ENCODE peak calls at places on chromosome 16, in four cellular contexts. M is ovary, Z is sigmoid colon, S is colonic mucosa. U is an unnamed sample.

GRCh38 chr16:55010492-55011260 is 80.0 kb downstream of the IRX5 start:
- DNase-seq in M (no peak), S (no peak), Z (no peak), U (no peak)

GRCh38 chr16:67394271-67395104 is 1.2 kb upstream of the TPPP3 start:
- DNase-seq in S (no peak), Z (peak), M (peak), U (peak)

GRCh38 chr16:79971237-79971572 is 370.7 kb upstream of the MAF start:
- DNase-seq in Z (no peak), S (no peak), M (no peak), U (no peak)

GRCh38 chr16:55912022-55912421 is 36.8 kb upstream of the CES5A start:
- DNase-seq in M (no peak), S (no peak), Z (no peak), U (peak)

GRCh38 chr16:56451753-56452689 is 667 bp downstream of the OGFOD1 start:
- DNase-seq in S (peak), M (no peak), Z (no peak), U (peak)

GRCh38 chr16:70416748-70417616 is 21.9 kb downstream of the ST3GAL2 start:
- DNase-seq in S (peak), Z (no peak), M (no peak), U (no peak)

GRCh38 chr16:52953215-52953614 is 99.5 kb downstream of the CHD9NB start:
- DNase-seq in Z (no peak), S (peak), M (no peak), U (no peak)

GRCh38 chr16:9297437-9298113 is 206.1 kb downstream of the HAPSTR1 start:
- DNase-seq in S (no peak), Z (peak), M (peak), U (peak)

GRCh38 chr16:24736758-24737157 is 7.3 kb downstream of the TNRC6A start:
- DNase-seq in M (no peak), S (no peak), Z (no peak), U (no peak)

GRCh38 chr16:76768948-76769347 is 422.0 kb upstream of the MON1B start:
- DNase-seq in S (no peak), M (no peak), Z (no peak), U (no peak)

GRCh38 chr16:9219811-9220210 is 128.4 kb downstream of the HAPSTR1 start:
- DNase-seq in Z (no peak), S (no peak), M (no peak), U (no peak)

GRCh38 chr16:67311607-67312449 is 14.7 kb downstream of the KCTD19 start:
- DNase-seq in M (no peak), Z (no peak), S (peak), U (no peak)

GRCh38 chr16:56450275-56450889 is 750 bp downstream of the NUDT21 start:
- DNase-seq in M (no peak), Z (no peak), S (no peak), U (peak)

GRCh38 chr16:79997257-79997656 is 396.7 kb upstream of the MAF start:
- DNase-seq in M (no peak), S (no peak), Z (no peak), U (peak)

GRCh38 chr16:77298638-77299360 is 99.6 kb downstream of the SYCE1L start:
- DNase-seq in M (no peak), Z (no peak), S (no peak), U (peak)

GRCh38 chr16:13150181-13150885 is 248.9 kb downstream of the SHISA9 start:
- DNase-seq in Z (no peak), S (no peak), M (no peak), U (no peak)

GRCh38 chr16:83305092-83305491 is 502.7 kb upstream of the HSBP1 start:
- DNase-seq in S (no peak), Z (no peak), M (no peak), U (no peak)

DNA sequence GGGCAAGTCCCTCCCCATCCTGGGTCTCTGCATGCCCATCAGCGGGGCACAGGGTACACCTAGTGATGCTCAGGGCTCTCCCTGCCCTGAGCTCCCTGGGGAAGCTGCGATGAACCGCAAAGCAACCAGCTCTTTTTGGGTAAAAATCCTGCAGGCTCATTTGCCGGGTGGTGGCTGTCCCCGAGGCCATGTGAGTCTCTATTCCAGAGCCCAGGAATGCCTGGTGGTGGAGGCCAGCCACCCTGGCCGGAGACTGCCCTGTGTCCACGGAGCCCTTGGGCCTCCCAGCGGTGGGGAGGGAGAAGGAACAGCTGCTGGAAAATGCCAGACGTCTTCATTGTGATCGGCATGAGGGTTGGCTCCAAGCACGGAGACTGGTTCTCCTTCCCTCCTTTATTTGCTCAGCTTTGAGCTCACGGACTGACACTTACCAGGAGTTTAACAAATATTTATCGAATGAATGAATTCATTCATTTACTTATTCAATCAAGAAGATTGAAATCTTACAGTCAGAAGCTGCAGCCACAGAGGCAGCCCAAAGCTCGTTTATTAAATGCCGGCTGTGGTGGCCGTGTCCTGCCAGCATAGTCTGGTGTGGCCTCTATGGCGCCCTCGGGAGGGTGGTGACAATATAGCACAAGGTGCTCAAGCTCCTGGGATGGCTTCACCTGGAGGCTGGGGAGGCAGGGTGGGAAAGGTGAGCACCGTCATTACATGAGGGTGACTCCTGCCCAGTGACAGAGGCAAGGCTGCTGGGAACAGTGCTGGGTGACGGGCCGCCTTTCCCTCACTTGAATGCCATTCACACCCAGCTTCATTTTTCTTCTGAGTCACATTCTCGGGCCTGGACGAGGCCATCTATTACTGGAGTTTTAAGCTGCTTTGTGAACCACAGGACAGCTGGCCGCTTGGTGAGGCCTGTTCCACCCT is 31.1 kb upstream of the JPH3 start:
- DNase-seq in Z (no peak), S (peak), M (peak), U (peak)
- H3K27ac ChIP-seq in Z (peak), S (no peak), M (no peak), U (peak)

DNA sequence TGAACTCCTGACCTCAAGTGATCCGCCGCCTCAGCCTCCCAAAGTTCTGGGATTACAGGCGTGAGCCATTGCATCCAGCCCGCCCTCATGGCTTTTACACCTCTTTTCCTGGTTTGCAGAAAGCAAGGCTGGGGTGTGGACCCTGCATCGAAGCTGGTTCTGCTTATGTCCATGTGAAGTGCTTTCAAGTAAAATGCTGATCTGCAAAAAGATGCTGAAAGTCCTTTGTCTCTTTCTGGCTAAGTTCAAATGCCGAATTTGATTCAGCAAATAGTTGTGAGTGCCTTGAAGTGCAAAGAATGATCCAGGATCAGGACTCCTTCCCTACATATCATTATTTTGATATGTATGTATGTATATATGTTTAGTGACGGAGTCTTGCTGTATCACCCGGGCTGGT is 17.1 kb downstream of the NAA60 start:
- DNase-seq in Z (no peak), M (peak), S (no peak), U (no peak)
- H3K4me3 ChIP-seq in Z (no peak), M (no peak), S (no peak), U (no peak)

DNA sequence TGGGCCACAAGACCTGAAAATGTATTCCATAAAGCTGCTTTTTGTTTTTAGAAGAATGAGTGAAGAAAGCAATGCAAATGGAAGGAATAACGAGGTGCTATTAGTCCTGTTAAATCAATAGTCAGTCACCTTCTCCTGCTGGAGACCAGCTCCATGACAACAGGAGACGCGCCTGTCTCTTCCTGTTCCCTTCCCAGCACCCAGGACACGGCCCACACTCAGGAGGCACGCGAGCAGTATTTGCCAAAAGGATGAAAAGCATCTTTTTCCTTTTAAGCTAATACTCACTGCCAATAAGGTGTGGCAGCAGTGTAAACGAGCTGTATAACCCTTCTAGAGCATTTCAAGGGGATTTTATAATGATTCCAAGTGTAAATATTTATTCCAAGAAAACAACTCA is 37.7 kb downstream of the GTF3C1 start:
- DNase-seq in M (no peak), Z (no peak), S (no peak), U (no peak)
- H3K27ac ChIP-seq in M (no peak), Z (peak), S (no peak), U (peak)

GRCh38 chr16:74752756-74753155 is 21.9 kb downstream of the FA2H start:
- DNase-seq in M (no peak), Z (no peak), S (no peak), U (no peak)
- H3K4me3 ChIP-seq in M (no peak), Z (no peak), S (no peak), U (no peak)

DNA sequence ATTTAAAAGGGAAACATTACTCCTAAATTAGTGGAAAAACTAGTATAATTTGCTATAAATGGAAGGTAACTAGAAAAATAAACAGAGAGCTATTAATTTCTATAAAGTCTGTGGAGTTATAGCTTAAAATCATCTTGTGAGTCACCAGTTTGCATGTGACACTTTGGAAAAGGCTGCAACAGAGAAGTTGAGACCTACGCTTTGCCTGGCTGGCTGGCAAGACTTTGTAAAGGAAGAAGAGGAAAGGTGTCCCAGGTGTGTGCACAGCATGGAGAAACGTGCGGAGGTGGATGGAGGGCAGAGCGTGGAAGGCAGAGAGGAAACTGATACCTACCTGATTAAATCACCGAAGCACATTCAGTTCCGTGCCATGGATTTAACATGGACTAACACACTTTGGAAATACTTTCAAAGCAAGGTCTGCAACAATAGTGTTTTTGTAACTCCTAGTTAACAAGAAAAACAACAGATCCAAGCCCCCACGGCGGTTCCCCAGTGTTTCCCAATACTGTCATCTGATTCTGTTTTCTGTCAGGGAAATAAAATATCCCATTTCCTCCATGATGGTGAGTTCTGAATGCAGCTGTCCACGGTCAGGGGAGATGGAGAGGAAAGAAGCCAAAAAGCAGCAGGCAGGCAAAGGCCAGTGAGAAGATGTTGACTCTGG is 134.8 kb downstream of the XYLT1 start:
- DNase-seq in Z (peak), M (no peak), S (no peak), U (no peak)
- H3K27ac ChIP-seq in Z (peak), M (no peak), S (no peak), U (no peak)

U was measured in cardiac muscle cell.